ENCODE peak calls at places on chromosomes 11 and 22, in eight cellular contexts. One of them, this sample, is unnamed.

GRCh38 chr11:73334244-73335203 is 26.4 kb downstream of the ARHGEF17 start:
- DNase-seq in CD4-positive, alpha-beta T cell: no peak
- DNase-seq in RWPE1: peak; percentile 77
- DNase-seq in mammary epithelial cell: peak; percentile 64
- DNase-seq in effector memory CD4-positive, alpha-beta T cell: no peak
- DNase-seq in colonic mucosa: peak; percentile 63
- DNase-seq in CD8-positive, alpha-beta T cell: no peak
- DNase-seq in heart left ventricle: peak; percentile 96
- DNase-seq in this sample: no peak

GRCh38 chr11:73177380-73178091 is 35.4 kb upstream of the FCHSD2 start:
- DNase-seq in CD4-positive, alpha-beta T cell: no peak
- DNase-seq in RWPE1: no peak
- DNase-seq in mammary epithelial cell: peak; percentile 55
- DNase-seq in effector memory CD4-positive, alpha-beta T cell: no peak
- DNase-seq in colonic mucosa: no peak
- DNase-seq in CD8-positive, alpha-beta T cell: no peak
- DNase-seq in heart left ventricle: peak; percentile 86
- DNase-seq in this sample: no peak

GRCh38 chr11:76240143-76240505 is 33.8 kb upstream of the WNT11 start:
- DNase-seq in CD4-positive, alpha-beta T cell: no peak
- DNase-seq in RWPE1: no peak
- DNase-seq in mammary epithelial cell: no peak
- DNase-seq in effector memory CD4-positive, alpha-beta T cell: no peak
- DNase-seq in colonic mucosa: no peak
- DNase-seq in CD8-positive, alpha-beta T cell: no peak
- DNase-seq in heart left ventricle: peak; percentile 20
- DNase-seq in this sample: no peak

GRCh38 chr11:131463609-131464008 is 93.2 kb downstream of the NTM start:
- DNase-seq in CD4-positive, alpha-beta T cell: no peak
- DNase-seq in RWPE1: no peak
- DNase-seq in mammary epithelial cell: no peak
- DNase-seq in effector memory CD4-positive, alpha-beta T cell: no peak
- DNase-seq in colonic mucosa: no peak
- DNase-seq in CD8-positive, alpha-beta T cell: no peak
- DNase-seq in heart left ventricle: no peak
- DNase-seq in this sample: no peak

GRCh38 chr11:79686703-79687419 is 246.0 kb upstream of the TENM4 start:
- DNase-seq in CD4-positive, alpha-beta T cell: no peak
- DNase-seq in RWPE1: no peak
- DNase-seq in mammary epithelial cell: no peak
- DNase-seq in effector memory CD4-positive, alpha-beta T cell: no peak
- DNase-seq in colonic mucosa: no peak
- DNase-seq in CD8-positive, alpha-beta T cell: no peak
- DNase-seq in heart left ventricle: no peak
- DNase-seq in this sample: no peak

GRCh38 chr22:28426346-28427132 is 253.1 kb downstream of the TTC28 start:
- DNase-seq in CD4-positive, alpha-beta T cell: no peak
- DNase-seq in RWPE1: no peak
- DNase-seq in mammary epithelial cell: no peak
- DNase-seq in effector memory CD4-positive, alpha-beta T cell: no peak
- DNase-seq in colonic mucosa: no peak
- DNase-seq in CD8-positive, alpha-beta T cell: no peak
- DNase-seq in heart left ventricle: no peak
- DNase-seq in this sample: no peak

GRCh38 chr11:85685131-85685819 is 720 bp downstream of the CCDC89 start:
- DNase-seq in CD4-positive, alpha-beta T cell: no peak
- DNase-seq in RWPE1: no peak
- DNase-seq in mammary epithelial cell: no peak
- DNase-seq in effector memory CD4-positive, alpha-beta T cell: no peak
- DNase-seq in colonic mucosa: no peak
- DNase-seq in CD8-positive, alpha-beta T cell: no peak
- DNase-seq in heart left ventricle: peak; percentile 46
- DNase-seq in this sample: no peak

GRCh38 chr11:47592276-47592675 is 1.9 kb downstream of the C1QTNF4 start:
- DNase-seq in CD4-positive, alpha-beta T cell: no peak
- DNase-seq in RWPE1: no peak
- DNase-seq in mammary epithelial cell: no peak
- DNase-seq in effector memory CD4-positive, alpha-beta T cell: no peak
- DNase-seq in colonic mucosa: no peak
- DNase-seq in CD8-positive, alpha-beta T cell: no peak
- DNase-seq in heart left ventricle: no peak
- DNase-seq in this sample: no peak

GRCh38 chr22:35037089-35037488 is 28.9 kb upstream of the ISX start:
- DNase-seq in CD4-positive, alpha-beta T cell: no peak
- DNase-seq in RWPE1: no peak
- DNase-seq in mammary epithelial cell: no peak
- DNase-seq in effector memory CD4-positive, alpha-beta T cell: no peak
- DNase-seq in colonic mucosa: no peak
- DNase-seq in CD8-positive, alpha-beta T cell: no peak
- DNase-seq in heart left ventricle: no peak
- DNase-seq in this sample: no peak

GRCh38 chr22:26674211-26675190 is 17.1 kb downstream of the MIAT start:
- DNase-seq in CD4-positive, alpha-beta T cell: no peak
- DNase-seq in RWPE1: no peak
- DNase-seq in mammary epithelial cell: peak; percentile 29
- DNase-seq in effector memory CD4-positive, alpha-beta T cell: no peak
- DNase-seq in colonic mucosa: no peak
- DNase-seq in CD8-positive, alpha-beta T cell: no peak
- DNase-seq in heart left ventricle: no peak
- DNase-seq in this sample: no peak
- H3K27ac ChIP-seq in CD4-positive, alpha-beta T cell: peak overlapping the region; percentile 90
- H3K27ac ChIP-seq in RWPE1: peak overlapping the region; percentile 59
- H3K27ac ChIP-seq in mammary epithelial cell: peak overlapping the region; percentile 98
- H3K27ac ChIP-seq in effector memory CD4-positive, alpha-beta T cell: peak overlapping the region; percentile 96
- H3K27ac ChIP-seq in colonic mucosa: peak overlapping the region; percentile 94
- H3K27ac ChIP-seq in CD8-positive, alpha-beta T cell: peak overlapping the region; percentile 83
- H3K27ac ChIP-seq in heart left ventricle: no peak overlapping the region
- H3K27ac ChIP-seq in this sample: peak overlapping the region; percentile 100

GRCh38 chr11:1262172-1263006 is 39.5 kb downstream of the MUC5B start:
- DNase-seq in CD4-positive, alpha-beta T cell: peak; percentile 88
- DNase-seq in RWPE1: peak; percentile 88
- DNase-seq in mammary epithelial cell: peak; percentile 84
- DNase-seq in effector memory CD4-positive, alpha-beta T cell: peak; percentile 84
- DNase-seq in colonic mucosa: peak; percentile 96
- DNase-seq in CD8-positive, alpha-beta T cell: peak; percentile 85
- DNase-seq in heart left ventricle: peak; percentile 94
- DNase-seq in this sample: peak; percentile 59

GRCh38 chr11:1260023-1260501 is 37.2 kb downstream of the MUC5B start:
- DNase-seq in CD4-positive, alpha-beta T cell: peak; percentile 44
- DNase-seq in RWPE1: peak; percentile 77
- DNase-seq in mammary epithelial cell: no peak
- DNase-seq in effector memory CD4-positive, alpha-beta T cell: peak; percentile 28
- DNase-seq in colonic mucosa: peak; percentile 85
- DNase-seq in CD8-positive, alpha-beta T cell: no peak
- DNase-seq in heart left ventricle: no peak
- DNase-seq in this sample: no peak

GRCh38 chr11:1260620-1261019 is 37.8 kb downstream of the MUC5B start:
- DNase-seq in CD4-positive, alpha-beta T cell: no peak
- DNase-seq in RWPE1: no peak
- DNase-seq in mammary epithelial cell: no peak
- DNase-seq in effector memory CD4-positive, alpha-beta T cell: no peak
- DNase-seq in colonic mucosa: no peak
- DNase-seq in CD8-positive, alpha-beta T cell: no peak
- DNase-seq in heart left ventricle: no peak
- DNase-seq in this sample: no peak

GRCh38 chr11:1263036-1263435 is 40.2 kb downstream of the MUC5B start:
- DNase-seq in CD4-positive, alpha-beta T cell: no peak
- DNase-seq in RWPE1: peak; percentile 6
- DNase-seq in mammary epithelial cell: no peak
- DNase-seq in effector memory CD4-positive, alpha-beta T cell: no peak
- DNase-seq in colonic mucosa: peak; percentile 50
- DNase-seq in CD8-positive, alpha-beta T cell: no peak
- DNase-seq in heart left ventricle: no peak
- DNase-seq in this sample: no peak

DNA sequence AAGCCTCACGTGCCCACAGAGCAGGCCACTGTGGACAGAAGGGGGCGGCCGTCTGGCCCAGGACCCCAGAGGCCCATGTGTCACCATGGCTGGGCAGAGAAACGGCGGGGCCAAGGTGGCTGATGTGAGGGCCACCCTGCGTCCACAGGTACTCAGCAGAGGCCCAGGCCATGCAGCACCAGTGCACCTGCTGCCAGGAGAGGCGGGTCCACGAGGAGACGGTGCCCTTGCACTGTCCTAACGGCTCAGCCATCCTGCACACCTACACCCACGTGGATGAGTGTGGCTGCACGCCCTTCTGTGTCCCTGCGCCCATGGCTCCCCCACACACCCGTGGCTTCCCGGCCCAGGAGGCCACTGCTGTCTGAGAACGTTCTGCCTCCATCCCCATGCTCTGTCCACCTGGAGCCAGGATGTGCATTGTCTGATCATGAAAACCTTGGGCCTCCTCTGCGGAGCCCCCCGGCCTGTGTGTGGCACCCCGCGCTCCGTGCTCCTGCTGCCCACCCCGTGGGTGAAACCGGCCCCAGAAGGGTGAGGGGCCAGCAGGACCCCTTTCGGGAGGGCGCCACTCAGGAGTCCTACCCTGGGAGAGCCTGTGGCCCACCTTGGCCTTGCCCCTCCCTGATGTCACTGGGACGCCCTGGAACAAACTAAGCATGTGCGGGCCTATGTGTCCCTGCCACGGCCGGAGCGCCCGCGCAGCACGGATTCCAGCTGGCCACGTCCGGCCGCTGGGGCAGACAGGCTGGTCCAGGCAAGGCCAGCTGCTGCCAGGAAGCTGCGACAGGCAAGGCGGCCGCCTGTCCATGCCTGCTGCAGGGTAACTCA is 38.6 kb downstream of the MUC5B start:
- DNase-seq in CD4-positive, alpha-beta T cell: no peak
- DNase-seq in RWPE1: no peak
- DNase-seq in mammary epithelial cell: no peak
- DNase-seq in effector memory CD4-positive, alpha-beta T cell: no peak
- DNase-seq in colonic mucosa: no peak
- DNase-seq in CD8-positive, alpha-beta T cell: no peak
- DNase-seq in heart left ventricle: no peak
- DNase-seq in this sample: no peak
- H3K27ac ChIP-seq in CD4-positive, alpha-beta T cell: peak overlapping the region; percentile 75
- H3K27ac ChIP-seq in RWPE1: peak overlapping the region; percentile 86
- H3K27ac ChIP-seq in mammary epithelial cell: no peak overlapping the region
- H3K27ac ChIP-seq in effector memory CD4-positive, alpha-beta T cell: peak overlapping the region; percentile 66
- H3K27ac ChIP-seq in colonic mucosa: no peak overlapping the region
- H3K27ac ChIP-seq in CD8-positive, alpha-beta T cell: no peak overlapping the region
- H3K27ac ChIP-seq in heart left ventricle: peak overlapping the region; percentile 79
- H3K27ac ChIP-seq in this sample: no peak overlapping the region

DNA sequence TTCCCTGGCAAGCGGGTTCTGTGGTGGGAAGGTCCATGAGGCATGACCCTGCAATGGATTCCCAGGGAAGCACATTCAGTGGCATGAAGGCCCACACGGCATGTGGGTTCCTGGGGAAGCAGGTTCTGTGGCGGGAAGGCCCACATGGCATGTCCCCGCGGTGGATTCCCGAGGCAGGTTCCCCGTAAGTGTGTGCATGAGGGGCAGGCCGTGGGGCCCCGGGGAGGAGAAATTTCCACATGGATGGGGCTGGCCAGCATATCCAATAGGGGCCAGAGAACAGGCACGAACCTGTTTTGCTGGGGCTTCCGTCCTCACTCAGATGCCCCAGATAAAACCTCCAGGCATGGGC is 83.7 kb downstream of the PHF21B start:
- DNase-seq in CD4-positive, alpha-beta T cell: no peak
- DNase-seq in RWPE1: no peak
- DNase-seq in mammary epithelial cell: no peak
- DNase-seq in effector memory CD4-positive, alpha-beta T cell: no peak
- DNase-seq in colonic mucosa: no peak
- DNase-seq in CD8-positive, alpha-beta T cell: no peak
- DNase-seq in heart left ventricle: no peak
- DNase-seq in this sample: no peak
- H3K27ac ChIP-seq in CD4-positive, alpha-beta T cell: no peak overlapping the region
- H3K27ac ChIP-seq in RWPE1: no peak overlapping the region
- H3K27ac ChIP-seq in mammary epithelial cell: no peak overlapping the region
- H3K27ac ChIP-seq in effector memory CD4-positive, alpha-beta T cell: no peak overlapping the region
- H3K27ac ChIP-seq in colonic mucosa: no peak overlapping the region
- H3K27ac ChIP-seq in CD8-positive, alpha-beta T cell: no peak overlapping the region
- H3K27ac ChIP-seq in heart left ventricle: no peak overlapping the region
- H3K27ac ChIP-seq in this sample: no peak overlapping the region

GRCh38 chr11:704189-704798 is 1.7 kb upstream of the EPS8L2 start:
- DNase-seq in CD4-positive, alpha-beta T cell: no peak
- DNase-seq in RWPE1: no peak
- DNase-seq in mammary epithelial cell: no peak
- DNase-seq in effector memory CD4-positive, alpha-beta T cell: no peak
- DNase-seq in colonic mucosa: no peak
- DNase-seq in CD8-positive, alpha-beta T cell: no peak
- DNase-seq in heart left ventricle: no peak
- DNase-seq in this sample: no peak
- H3K27ac ChIP-seq in CD4-positive, alpha-beta T cell: no peak overlapping the region
- H3K27ac ChIP-seq in RWPE1: peak overlapping the region; percentile 97
- H3K27ac ChIP-seq in mammary epithelial cell: no peak overlapping the region
- H3K27ac ChIP-seq in effector memory CD4-positive, alpha-beta T cell: no peak overlapping the region
- H3K27ac ChIP-seq in colonic mucosa: peak overlapping the region; percentile 90
- H3K27ac ChIP-seq in CD8-positive, alpha-beta T cell: no peak overlapping the region
- H3K27ac ChIP-seq in heart left ventricle: no peak overlapping the region
- H3K27ac ChIP-seq in this sample: peak overlapping the region; percentile 94

GRCh38 chr11:71241721-71242259 is 10.6 kb downstream of the SHANK2 start:
- DNase-seq in CD4-positive, alpha-beta T cell: no peak
- DNase-seq in RWPE1: no peak
- DNase-seq in mammary epithelial cell: no peak
- DNase-seq in effector memory CD4-positive, alpha-beta T cell: no peak
- DNase-seq in colonic mucosa: no peak
- DNase-seq in CD8-positive, alpha-beta T cell: no peak
- DNase-seq in heart left ventricle: no peak
- DNase-seq in this sample: no peak
- H3K27ac ChIP-seq in CD4-positive, alpha-beta T cell: no peak overlapping the region
- H3K27ac ChIP-seq in RWPE1: peak overlapping the region; percentile 61
- H3K27ac ChIP-seq in mammary epithelial cell: no peak overlapping the region
- H3K27ac ChIP-seq in effector memory CD4-positive, alpha-beta T cell: no peak overlapping the region
- H3K27ac ChIP-seq in colonic mucosa: no peak overlapping the region
- H3K27ac ChIP-seq in CD8-positive, alpha-beta T cell: no peak overlapping the region
- H3K27ac ChIP-seq in heart left ventricle: no peak overlapping the region
- H3K27ac ChIP-seq in this sample: peak overlapping the region; percentile 53

GRCh38 chr11:112995423-112996084 is 34.3 kb downstream of the NCAM1 start:
- DNase-seq in CD4-positive, alpha-beta T cell: no peak
- DNase-seq in RWPE1: no peak
- DNase-seq in mammary epithelial cell: no peak
- DNase-seq in effector memory CD4-positive, alpha-beta T cell: no peak
- DNase-seq in colonic mucosa: no peak
- DNase-seq in CD8-positive, alpha-beta T cell: no peak
- DNase-seq in heart left ventricle: no peak
- DNase-seq in this sample: no peak
- H3K27ac ChIP-seq in CD4-positive, alpha-beta T cell: no peak overlapping the region
- H3K27ac ChIP-seq in RWPE1: no peak overlapping the region
- H3K27ac ChIP-seq in mammary epithelial cell: no peak overlapping the region
- H3K27ac ChIP-seq in effector memory CD4-positive, alpha-beta T cell: no peak overlapping the region
- H3K27ac ChIP-seq in colonic mucosa: no peak overlapping the region
- H3K27ac ChIP-seq in CD8-positive, alpha-beta T cell: no peak overlapping the region
- H3K27ac ChIP-seq in heart left ventricle: peak overlapping the region; percentile 28
- H3K27ac ChIP-seq in this sample: no peak overlapping the region